ENCODE peak calls at places on chromosomes 4 and X, in ten cellular contexts. One of them, this sample, is unnamed.

GRCh38 chr4:183783933-183784622 is 121.0 kb upstream of the STOX2 start:
- DNase-seq in GM12864: no peak
- DNase-seq in NCI-H345: no peak
- DNase-seq in stimulated activated CD8-positive, alpha-beta memory T cell treated with anti-CD3 and anti-CD28 coated beads, Interleukin-15, amount 100 ng/mL, for 4 hours: no peak
- DNase-seq in T follicular helper cell: no peak
- DNase-seq in naive B cell: no peak
- DNase-seq in bronchial epithelial cell: peak
- DNase-seq in AG08395: peak
- DNase-seq in H4: peak
- DNase-seq in GM04504: peak
- DNase-seq in this sample: peak

GRCh38 chr4:155665054-155665453 is 1.6 kb upstream of the GUCY1A1 start:
- DNase-seq in GM12864: no peak
- DNase-seq in H4: no peak
- DNase-seq in AG08395: no peak
- DNase-seq in bronchial epithelial cell: no peak
- DNase-seq in naive B cell: no peak
- DNase-seq in NCI-H345: no peak
- DNase-seq in stimulated activated CD8-positive, alpha-beta memory T cell treated with anti-CD3 and anti-CD28 coated beads, Interleukin-15, amount 100 ng/mL, for 4 hours: no peak
- DNase-seq in GM04504: no peak
- DNase-seq in T follicular helper cell: no peak
- DNase-seq in this sample: no peak

GRCh38 chrX:14095702-14096101 is 66.0 kb upstream of the GEMIN8 start:
- DNase-seq in GM12864: peak
- DNase-seq in GM04504: peak
- DNase-seq in T follicular helper cell: peak
- DNase-seq in AG08395: peak
- DNase-seq in bronchial epithelial cell: peak
- DNase-seq in H4: peak
- DNase-seq in NCI-H345: no peak
- DNase-seq in naive B cell: peak
- DNase-seq in stimulated activated CD8-positive, alpha-beta memory T cell treated with anti-CD3 and anti-CD28 coated beads, Interleukin-15, amount 100 ng/mL, for 4 hours: no peak
- DNase-seq in this sample: peak

GRCh38 chr4:187814737-187815465 is 180.7 kb upstream of the ZFP42 start:
- DNase-seq in GM12864: no peak
- DNase-seq in GM04504: no peak
- DNase-seq in NCI-H345: no peak
- DNase-seq in AG08395: no peak
- DNase-seq in naive B cell: no peak
- DNase-seq in T follicular helper cell: no peak
- DNase-seq in H4: no peak
- DNase-seq in bronchial epithelial cell: no peak
- DNase-seq in stimulated activated CD8-positive, alpha-beta memory T cell treated with anti-CD3 and anti-CD28 coated beads, Interleukin-15, amount 100 ng/mL, for 4 hours: no peak
- DNase-seq in this sample: no peak

GRCh38 chr4:16122225-16122624 is 38.4 kb upstream of the PROM1 start:
- DNase-seq in GM12864: no peak
- DNase-seq in NCI-H345: no peak
- DNase-seq in naive B cell: no peak
- DNase-seq in GM04504: no peak
- DNase-seq in AG08395: no peak
- DNase-seq in stimulated activated CD8-positive, alpha-beta memory T cell treated with anti-CD3 and anti-CD28 coated beads, Interleukin-15, amount 100 ng/mL, for 4 hours: no peak
- DNase-seq in bronchial epithelial cell: no peak
- DNase-seq in H4: no peak
- DNase-seq in T follicular helper cell: no peak
- DNase-seq in this sample: no peak

GRCh38 chr4:155705664-155706063 is 39.0 kb downstream of the GUCY1A1 start:
- DNase-seq in AG08395: no peak
- DNase-seq in bronchial epithelial cell: no peak
- DNase-seq in naive B cell: no peak
- DNase-seq in NCI-H345: no peak
- DNase-seq in GM12864: no peak
- DNase-seq in H4: peak
- DNase-seq in GM04504: no peak
- DNase-seq in stimulated activated CD8-positive, alpha-beta memory T cell treated with anti-CD3 and anti-CD28 coated beads, Interleukin-15, amount 100 ng/mL, for 4 hours: no peak
- DNase-seq in T follicular helper cell: no peak
- DNase-seq in this sample: no peak

GRCh38 chrX:24025741-24026402 is 1.1 kb downstream of the KLHL15 start:
- DNase-seq in H4: peak
- DNase-seq in NCI-H345: peak
- DNase-seq in T follicular helper cell: no peak
- DNase-seq in GM12864: no peak
- DNase-seq in GM04504: peak
- DNase-seq in AG08395: no peak
- DNase-seq in stimulated activated CD8-positive, alpha-beta memory T cell treated with anti-CD3 and anti-CD28 coated beads, Interleukin-15, amount 100 ng/mL, for 4 hours: no peak
- DNase-seq in bronchial epithelial cell: peak
- DNase-seq in naive B cell: no peak
- DNase-seq in this sample: peak

GRCh38 chr4:37463457-37463856 is 218.9 kb downstream of the NWD2 start:
- DNase-seq in GM04504: no peak
- DNase-seq in NCI-H345: no peak
- DNase-seq in bronchial epithelial cell: no peak
- DNase-seq in naive B cell: no peak
- DNase-seq in stimulated activated CD8-positive, alpha-beta memory T cell treated with anti-CD3 and anti-CD28 coated beads, Interleukin-15, amount 100 ng/mL, for 4 hours: no peak
- DNase-seq in AG08395: no peak
- DNase-seq in GM12864: no peak
- DNase-seq in T follicular helper cell: no peak
- DNase-seq in H4: no peak
- DNase-seq in this sample: no peak

GRCh38 chr4:168398188-168398587 is 79.6 kb upstream of the DDX60 start:
- DNase-seq in NCI-H345: no peak
- DNase-seq in T follicular helper cell: no peak
- DNase-seq in stimulated activated CD8-positive, alpha-beta memory T cell treated with anti-CD3 and anti-CD28 coated beads, Interleukin-15, amount 100 ng/mL, for 4 hours: no peak
- DNase-seq in naive B cell: no peak
- DNase-seq in AG08395: no peak
- DNase-seq in GM12864: no peak
- DNase-seq in H4: no peak
- DNase-seq in bronchial epithelial cell: no peak
- DNase-seq in GM04504: no peak
- DNase-seq in this sample: no peak

GRCh38 chr4:89212666-89213381 is 94.8 kb downstream of the GPRIN3 start:
- DNase-seq in stimulated activated CD8-positive, alpha-beta memory T cell treated with anti-CD3 and anti-CD28 coated beads, Interleukin-15, amount 100 ng/mL, for 4 hours: no peak
- DNase-seq in naive B cell: no peak
- DNase-seq in bronchial epithelial cell: peak
- DNase-seq in AG08395: no peak
- DNase-seq in H4: no peak
- DNase-seq in T follicular helper cell: no peak
- DNase-seq in NCI-H345: no peak
- DNase-seq in GM04504: no peak
- DNase-seq in GM12864: no peak
- DNase-seq in this sample: no peak

GRCh38 chr4:41269682-41270081 is 13.0 kb downstream of the UCHL1 start:
- DNase-seq in naive B cell: no peak
- DNase-seq in AG08395: no peak
- DNase-seq in GM04504: no peak
- DNase-seq in NCI-H345: no peak
- DNase-seq in H4: no peak
- DNase-seq in stimulated activated CD8-positive, alpha-beta memory T cell treated with anti-CD3 and anti-CD28 coated beads, Interleukin-15, amount 100 ng/mL, for 4 hours: no peak
- DNase-seq in bronchial epithelial cell: no peak
- DNase-seq in GM12864: no peak
- DNase-seq in T follicular helper cell: no peak
- DNase-seq in this sample: no peak

GRCh38 chrX:11758400-11759171 is 549 bp downstream of the MSL3 start:
- DNase-seq in AG08395: peak
- DNase-seq in stimulated activated CD8-positive, alpha-beta memory T cell treated with anti-CD3 and anti-CD28 coated beads, Interleukin-15, amount 100 ng/mL, for 4 hours: peak
- DNase-seq in T follicular helper cell: peak
- DNase-seq in H4: peak
- DNase-seq in naive B cell: peak
- DNase-seq in bronchial epithelial cell: peak
- DNase-seq in GM04504: peak
- DNase-seq in NCI-H345: peak
- DNase-seq in GM12864: peak
- DNase-seq in this sample: peak

GRCh38 chr4:112231779-112232713 is at the start of gene AP1AR:
- DNase-seq in GM04504: peak
- DNase-seq in AG08395: peak
- DNase-seq in H4: peak
- DNase-seq in stimulated activated CD8-positive, alpha-beta memory T cell treated with anti-CD3 and anti-CD28 coated beads, Interleukin-15, amount 100 ng/mL, for 4 hours: peak
- DNase-seq in bronchial epithelial cell: peak
- DNase-seq in GM12864: peak
- DNase-seq in T follicular helper cell: peak
- DNase-seq in naive B cell: peak
- DNase-seq in NCI-H345: peak
- DNase-seq in this sample: peak

This sample was measured in AG20443.